ENCODE peak calls at places on chromosomes 7 and 10, in eight cellular contexts. L, R, K, E, T, U, V and M are unnamed samples.

GRCh38 chr7:30148951-30149459 is 14.2 kb downstream of the MTURN start:
- DNase-seq in L (no peak), R (peak), K (peak), E (no peak), T (peak), U (peak), V (peak), M (no peak)

GRCh38 chr10:93469454-93469853 is 12.7 kb downstream of the MYOF start:
- DNase-seq in L (no peak), R (no peak), K (no peak), E (no peak), T (peak), U (no peak), V (no peak), M (no peak)

GRCh38 chr10:36612436-36612835 is 513.0 kb upstream of the ANKRD30A start:
- DNase-seq in L (no peak), R (no peak), K (no peak), E (no peak), T (no peak), U (no peak), V (no peak), M (no peak)

GRCh38 chr10:126500866-126501265 is 112.6 kb upstream of the ADAM12 start:
- DNase-seq in L (no peak), R (no peak), K (no peak), E (no peak), T (no peak), U (no peak), V (no peak), M (no peak)

GRCh38 chr10:71516890-71517289 is 120.2 kb downstream of the CDH23 start:
- DNase-seq in L (no peak), R (no peak), K (no peak), E (no peak), T (no peak), U (no peak), V (no peak), M (no peak)

GRCh38 chr7:194257-194995 is 2.1 kb downstream of the FAM20C start:
- DNase-seq in L (no peak), R (no peak), K (peak), E (no peak), T (no peak), U (peak), V (no peak), M (no peak)

GRCh38 chr10:71531485-71532446 is 135.0 kb downstream of the CDH23 start:
- DNase-seq in L (no peak), R (peak), K (peak), E (peak), T (no peak), U (peak), V (peak), M (no peak)

GRCh38 chr7:20786421-20786778 is 286 bp downstream of the SP8 start:
- DNase-seq in L (no peak), R (no peak), K (no peak), E (no peak), T (no peak), U (no peak), V (no peak), M (no peak)

GRCh38 chr10:11434323-11434722 is 177.1 kb downstream of the USP6NL start:
- DNase-seq in L (no peak), R (no peak), K (peak), E (no peak), T (peak), U (no peak), V (no peak), M (no peak)

GRCh38 chr10:25102423-25102822 is 72.4 kb upstream of the GPR158 start:
- DNase-seq in L (no peak), R (no peak), K (no peak), E (no peak), T (no peak), U (no peak), V (no peak), M (no peak)

GRCh38 chr10:132096863-132097478 is 31.2 kb downstream of the JAKMIP3 start:
- DNase-seq in L (no peak), R (no peak), K (no peak), E (no peak), T (no peak), U (no peak), V (no peak), M (no peak)

GRCh38 chr10:76205361-76205760 is 773.9 kb downstream of the LRMDA start:
- DNase-seq in L (no peak), R (no peak), K (no peak), E (no peak), T (no peak), U (peak), V (no peak), M (no peak)

GRCh38 chr7:47042669-47043068 is 539.2 kb downstream of the TNS3 start:
- DNase-seq in L (no peak), R (no peak), K (no peak), E (no peak), T (no peak), U (peak), V (no peak), M (no peak)